ENCODE peak calls at places on chromosome 10, in ten cellular contexts. F is OCI-LY7, A is GM10248, K is astrocyte of the spinal cord, B is IMR-90, T is foreskin fibroblast, J is lower lobe of right lung, G is nephron progenitor cell, P is mesothelial cell of epicardium, M is psoas muscle. X is an unnamed sample.

GRCh38 chr10:50552308-50552707 is 71.4 kb downstream of the SGMS1 start:
- DNase-seq in G (no peak), F (no peak), K (peak), J (no peak), B (peak), A (no peak), M (no peak), P (no peak), T (peak), X (no peak)

GRCh38 chr10:30999084-30999712 is 32.5 kb downstream of the ZNF438 start:
- DNase-seq in G (no peak), P (no peak), F (no peak), T (peak), K (no peak), J (no peak), B (peak), M (peak), A (no peak), X (no peak)

GRCh38 chr10:422675-423074 is 266.8 kb downstream of the DIP2C start:
- DNase-seq in B (no peak), F (no peak), A (no peak), J (no peak), T (no peak), M (no peak), P (no peak), K (no peak), G (no peak), X (no peak)

GRCh38 chr10:18659784-18660561 is 742 bp downstream of the ARL5B start:
- DNase-seq in A (peak), J (no peak), G (no peak), P (no peak), F (peak), K (peak), B (peak), T (peak), M (no peak), X (no peak)

GRCh38 chr10:102065561-102066420 is 642 bp downstream of the HPS6 start:
- DNase-seq in M (peak), J (peak), P (peak), A (peak), B (peak), T (peak), F (peak), K (no peak), G (peak), X (peak)

GRCh38 chr10:10642741-10643280 is 374.9 kb upstream of the CELF2 start:
- DNase-seq in A (no peak), J (peak), P (no peak), B (peak), K (no peak), M (peak), F (no peak), T (peak), G (no peak), X (no peak)

GRCh38 chr10:12322583-12323131 is 26.7 kb upstream of the CAMK1D start:
- DNase-seq in G (no peak), J (no peak), K (no peak), F (no peak), B (no peak), P (no peak), A (no peak), M (no peak), T (no peak), X (no peak)

GRCh38 chr10:75718996-75719395 is 287.6 kb downstream of the LRMDA start:
- DNase-seq in T (peak), A (no peak), G (no peak), B (no peak), J (no peak), F (no peak), K (no peak), P (no peak), M (no peak), X (no peak)

GRCh38 chr10:102101152-102101551 is 19.0 kb downstream of the LDB1 start:
- DNase-seq in G (no peak), B (no peak), P (no peak), M (no peak), A (no peak), F (no peak), K (no peak), T (no peak), J (no peak), X (no peak)

GRCh38 chr10:93680414-93681047 is 21.9 kb downstream of the FRA10AC1 start:
- DNase-seq in A (no peak), T (peak), K (peak), M (no peak), B (peak), F (peak), P (no peak), G (no peak), J (no peak), X (no peak)

GRCh38 chr10:17075510-17075909 is 54.1 kb downstream of the CUBN start:
- DNase-seq in B (peak), T (peak), G (no peak), F (no peak), J (no peak), P (no peak), K (peak), M (no peak), A (no peak), X (no peak)

GRCh38 chr10:89090760-89091455 is 100.3 kb downstream of the FAS start:
- DNase-seq in A (no peak), P (no peak), B (peak), F (no peak), K (peak), T (peak), M (no peak), G (no peak), J (no peak), X (no peak)

GRCh38 chr10:30059209-30060107 is at the start of gene JCAD:
- DNase-seq in P (peak), B (no peak), T (peak), G (peak), J (peak), F (no peak), A (peak), K (no peak), M (peak), X (peak)

GRCh38 chr10:110244550-110244949 is 37.1 kb downstream of the MXI1 start:
- DNase-seq in B (no peak), P (no peak), G (no peak), F (no peak), K (no peak), A (no peak), J (no peak), M (no peak), T (no peak), X (no peak)

GRCh38 chr10:1608408-1609037 is 128.8 kb downstream of the ADARB2 start:
- DNase-seq in F (no peak), B (no peak), M (no peak), J (no peak), P (no peak), A (no peak), K (no peak), G (peak), T (no peak), X (no peak)

GRCh38 chr10:128429835-128430513 is 303.8 kb upstream of the MKI67 start:
- DNase-seq in J (no peak), G (no peak), M (no peak), T (no peak), P (no peak), K (no peak), F (no peak), B (no peak), A (no peak), X (no peak)

GRCh38 chr10:17512341-17513001 is 58.1 kb upstream of the ST8SIA6 start:
- DNase-seq in J (no peak), B (peak), T (peak), K (peak), F (no peak), G (no peak), M (no peak), A (no peak), P (peak), X (no peak)

GRCh38 chr10:126421745-126422144 is 33.5 kb upstream of the ADAM12 start:
- DNase-seq in J (no peak), T (peak), G (no peak), B (peak), M (no peak), P (no peak), F (no peak), A (no peak), K (peak), X (no peak)

GRCh38 chr10:83367036-83367435 is 772.3 kb upstream of the GHITM start:
- DNase-seq in T (no peak), K (no peak), M (no peak), J (no peak), F (no peak), B (no peak), A (no peak), P (no peak), G (no peak), X (no peak)

GRCh38 chr10:75402486-75403143 is 1.1 kb upstream of the ZNF503 start:
- DNase-seq in A (no peak), T (no peak), G (peak), P (peak), B (no peak), F (no peak), J (peak), K (no peak), M (peak), X (no peak)

GRCh38 chr10:110411047-110411410 is 86.7 kb upstream of the DUSP5 start:
- DNase-seq in G (no peak), P (peak), B (peak), F (no peak), A (no peak), T (peak), K (peak), M (no peak), J (no peak), X (no peak)

GRCh38 chr10:104127411-104127810 is 5.4 kb downstream of the SFR1 start:
- DNase-seq in K (no peak), F (peak), J (no peak), P (no peak), G (peak), T (peak), B (no peak), A (no peak), M (no peak), X (no peak)

GRCh38 chr10:16891375-16892313 is 74.4 kb upstream of the RSU1 start:
- DNase-seq in P (peak), G (peak), F (no peak), T (peak), J (peak), B (peak), K (peak), A (no peak), M (peak), X (no peak)

GRCh38 chr10:34580643-34581042 is 234.5 kb downstream of the PARD3 start:
- DNase-seq in G (no peak), K (peak), J (no peak), M (no peak), T (peak), B (peak), A (no peak), P (no peak), F (no peak), X (no peak)

GRCh38 chr10:44418637-44419036 is 33.7 kb upstream of the CXCL12 start:
- DNase-seq in F (no peak), G (no peak), B (no peak), J (no peak), M (no peak), T (no peak), K (no peak), P (no peak), A (no peak), X (no peak)

DNA sequence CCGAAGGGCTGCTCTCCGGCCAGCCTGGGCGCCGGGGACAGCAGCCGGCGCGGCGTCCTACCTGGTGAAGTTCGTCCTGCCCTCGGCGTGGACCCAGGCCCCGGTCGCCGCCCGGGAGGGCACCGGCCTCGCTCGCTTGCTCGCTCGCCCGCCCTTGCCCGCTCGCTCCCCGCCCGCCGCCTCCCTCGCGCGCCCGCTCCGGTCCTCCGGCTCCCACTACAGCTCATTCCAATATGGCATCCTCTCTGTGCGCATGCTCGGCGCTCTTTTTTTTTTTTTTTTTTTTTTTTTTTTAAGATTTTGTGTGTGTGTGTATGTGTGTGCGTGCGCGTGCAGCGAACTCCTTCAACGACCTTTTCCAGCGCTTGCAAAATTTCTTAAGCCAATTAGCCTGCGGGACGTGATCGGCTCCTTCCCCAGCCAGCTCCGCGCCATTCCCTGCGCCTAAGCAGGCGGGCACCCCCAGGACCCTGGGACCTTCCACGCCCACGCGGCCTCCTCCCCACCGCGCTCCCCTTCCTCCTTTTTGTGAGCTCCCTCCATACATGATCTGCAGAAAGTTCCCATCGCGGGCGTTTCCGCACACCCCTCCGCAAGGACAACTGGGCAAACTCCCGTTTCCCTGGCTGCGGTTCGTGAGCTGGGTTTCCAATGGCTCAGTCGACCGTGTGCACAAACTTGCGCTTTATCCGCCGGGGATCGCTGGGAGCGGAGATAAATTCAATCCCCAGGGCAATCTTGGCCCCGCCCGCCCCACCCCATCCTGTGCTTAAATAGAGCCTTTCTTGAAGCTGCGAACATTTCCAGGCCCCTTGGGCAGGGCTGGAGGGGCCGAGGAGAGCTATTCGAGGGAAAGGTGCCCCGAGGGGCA is at the start of gene SFMBT2:
- DNase-seq in F (peak), K (peak), M (peak), T (peak), J (peak), A (peak), P (peak), G (peak), B (peak), X (peak)
- TF ChIP-seq CTCF in F (no peak), K (no peak), M (peak), T (no peak), J (peak), A (no peak), P (no peak), G (no peak), B (peak), X (no peak)

GRCh38 chr10:99993994-99994689 is 15.6 kb downstream of the DNMBP start:
- DNase-seq in J (peak), M (peak), K (peak), F (peak), A (peak), P (no peak), G (no peak), B (peak), T (peak), X (peak)

GRCh38 chr10:99994801-99995200 is 14.9 kb downstream of the DNMBP start:
- DNase-seq in P (no peak), A (no peak), J (no peak), T (no peak), M (no peak), G (no peak), B (no peak), F (no peak), K (no peak), X (no peak)

GRCh38 chr10:99999319-100000108 is 10.2 kb downstream of the DNMBP start:
- DNase-seq in A (no peak), T (no peak), G (no peak), J (no peak), F (no peak), B (no peak), K (no peak), M (no peak), P (no peak), X (no peak)

GRCh38 chr10:99996934-99997648 is 12.7 kb downstream of the DNMBP start:
- DNase-seq in F (no peak), J (no peak), B (peak), T (peak), K (peak), M (no peak), G (no peak), P (no peak), A (no peak), X (no peak)

DNA sequence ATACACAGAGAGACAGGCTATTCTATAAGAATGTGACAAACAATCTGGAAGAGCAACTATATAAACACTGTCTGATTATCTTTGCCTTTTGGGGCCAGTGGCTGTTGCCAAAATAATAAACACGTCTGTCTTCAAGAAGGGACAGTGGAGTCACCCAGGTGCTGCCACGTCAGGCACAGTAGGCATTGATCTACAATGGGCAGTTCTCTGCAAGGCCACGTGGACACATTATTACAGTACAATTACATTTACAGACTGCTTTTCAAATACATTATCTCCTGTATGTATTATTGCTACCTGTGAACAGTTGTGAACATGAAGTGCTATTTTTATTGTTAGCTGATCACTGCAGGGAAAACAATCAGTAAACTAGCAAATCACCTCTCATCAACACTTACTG is 14.0 kb downstream of the DNMBP start:
- DNase-seq in G (no peak), P (no peak), F (no peak), K (no peak), J (no peak), A (no peak), M (no peak), B (no peak), T (no peak), X (no peak)
- TF ChIP-seq CTCF in G (no peak), P (no peak), F (no peak), K (no peak), J (no peak), A (no peak), M (no peak), B (no peak), T (no peak), X (no peak)

GRCh38 chr10:78973901-78974408 is 94.8 kb upstream of the ZMIZ1 start:
- DNase-seq in J (peak), P (peak), B (peak), M (peak), G (peak), A (no peak), F (peak), K (peak), T (peak), X (no peak)
- TF ChIP-seq CTCF in J (no peak), P (no peak), B (no peak), M (peak), G (no peak), A (no peak), F (no peak), K (no peak), T (no peak), X (no peak)

GRCh38 chr10:100705139-100705538 is 40.2 kb upstream of the PAX2 start:
- DNase-seq in P (no peak), M (no peak), A (no peak), F (no peak), G (no peak), B (no peak), T (no peak), J (no peak), K (no peak), X (no peak)
- TF ChIP-seq CTCF in P (no peak), M (no peak), A (no peak), F (peak), G (no peak), B (no peak), T (no peak), J (no peak), K (no peak), X (no peak)

GRCh38 chr10:98659951-98660350 is 213.2 kb upstream of the HPS1 start:
- DNase-seq in B (no peak), P (no peak), M (no peak), T (no peak), J (no peak), A (no peak), K (no peak), G (no peak), F (no peak), X (no peak)

GRCh38 chr10:98667081-98667480 is 220.3 kb upstream of the HPS1 start:
- DNase-seq in K (no peak), A (no peak), B (no peak), G (no peak), M (no peak), F (no peak), T (peak), J (no peak), P (no peak), X (no peak)

GRCh38 chr10:98664329-98665042 is 217.8 kb upstream of the HPS1 start:
- DNase-seq in K (peak), M (no peak), G (no peak), B (peak), J (no peak), T (peak), F (peak), A (peak), P (no peak), X (no peak)
- TF ChIP-seq CTCF in K (peak), M (peak), G (peak), B (peak), J (peak), T (peak), F (peak), A (peak), P (peak), X (no peak)

GRCh38 chr10:24462889-24463552 is 254.1 kb downstream of the KIAA1217 start:
- DNase-seq in G (no peak), P (no peak), M (no peak), T (peak), K (peak), A (no peak), B (no peak), F (no peak), J (no peak), X (no peak)
- TF ChIP-seq CTCF in G (no peak), P (no peak), M (peak), T (peak), K (peak), A (no peak), B (peak), F (no peak), J (no peak), X (no peak)

X was measured in activated B cell treated with CpG ODN at 0.5 μM for 24 hours.